ENCODE peak calls at places on chromosome 13, in ten cellular contexts. T is BE2C; Z is neural crest cell; X is fibroblast of villous mesenchyme; N is Kasumi-1; F is activated CD8-positive, alpha-beta memory T cell treated with anti-CD3 and anti-CD28 coated beads for 1 hour; W is amygdala; S is DND-41; U is prostate gland; E is CD8-positive, alpha-beta memory T cell. L is an unnamed sample.

GRCh38 chr13:59356607-59357006 is 807.1 kb downstream of the DIAPH3 start:
- DNase-seq in T (peak), Z (no peak), X (peak), N (peak), F (no peak), W (no peak), S (no peak), U (no peak), E (no peak), L (peak)

GRCh38 chr13:76732367-76732766 is 153.8 kb downstream of the KCTD12 start:
- DNase-seq in T (no peak), Z (no peak), X (no peak), N (no peak), F (no peak), W (no peak), S (no peak), U (no peak), E (no peak), L (no peak)

GRCh38 chr13:30082391-30082790 is 225.0 kb downstream of the KATNAL1 start:
- DNase-seq in T (no peak), Z (no peak), X (no peak), N (no peak), F (no peak), W (no peak), S (no peak), U (no peak), E (no peak), L (no peak)

GRCh38 chr13:93066187-93066586 is 160.4 kb upstream of the GPC6 start:
- DNase-seq in T (no peak), Z (no peak), X (peak), N (no peak), F (no peak), W (no peak), S (no peak), U (no peak), E (no peak), L (no peak)

GRCh38 chr13:26881154-26881553 is 120.6 kb upstream of the GPR12 start:
- DNase-seq in T (no peak), Z (no peak), X (no peak), N (no peak), F (no peak), W (no peak), S (no peak), U (peak), E (no peak), L (no peak)

GRCh38 chr13:90545070-90545840 is 802.2 kb upstream of the MIR17HG start:
- DNase-seq in T (peak), Z (no peak), X (no peak), N (peak), F (no peak), W (no peak), S (no peak), U (no peak), E (no peak), L (no peak)

GRCh38 chr13:108220042-108220441 is 1.9 kb downstream of the ABHD13 start:
- DNase-seq in T (no peak), Z (no peak), X (no peak), N (no peak), F (no peak), W (no peak), S (no peak), U (no peak), E (no peak), L (no peak)

GRCh38 chr13:60028021-60028420 is 135.7 kb downstream of the DIAPH3 start:
- DNase-seq in T (no peak), Z (no peak), X (no peak), N (no peak), F (no peak), W (no peak), S (no peak), U (no peak), E (no peak), L (no peak)

GRCh38 chr13:32414580-32414979 is 13.3 kb downstream of the N4BP2L1 start:
- DNase-seq in T (no peak), Z (no peak), X (no peak), N (no peak), F (no peak), W (no peak), S (no peak), U (no peak), E (no peak), L (no peak)

GRCh38 chr13:76035711-76036110 is 399.6 kb downstream of the LMO7 start:
- DNase-seq in T (no peak), Z (no peak), X (peak), N (no peak), F (no peak), W (no peak), S (no peak), U (no peak), E (no peak), L (no peak)

GRCh38 chr13:46961719-46962118 is 64.9 kb upstream of the HTR2A start:
- DNase-seq in T (no peak), Z (no peak), X (peak), N (peak), F (no peak), W (no peak), S (no peak), U (no peak), E (no peak), L (no peak)

L was measured in left ventricle myocardium inferior.